ENCODE peak calls at places on chromosomes 2 and 18, in ten cellular contexts. One of them, this sample, is unnamed.
A peak's percentile ranks its signal among the peaks of the same experiment; 100 is the strongest.

GRCh38 chr2:99066075-99066557 is 75.4 kb upstream of the C2orf15 start:
- DNase-seq in endodermal cell: no peak
- DNase-seq in CD8-positive, alpha-beta T cell: no peak
- DNase-seq in fibroblast of lung: peak; percentile 36
- DNase-seq in colonic mucosa: no peak
- DNase-seq in BE2C: no peak
- DNase-seq in fibroblast of mammary gland: peak; percentile 73
- DNase-seq in AG04450: peak; percentile 4
- DNase-seq in GM20000: peak; percentile 47
- DNase-seq in left lung: no peak
- DNase-seq in this sample: no peak

GRCh38 chr2:232574674-232575403 is 24.4 kb downstream of the EIF4E2 start:
- DNase-seq in endodermal cell: no peak
- DNase-seq in CD8-positive, alpha-beta T cell: no peak
- DNase-seq in fibroblast of lung: peak; percentile 20
- DNase-seq in colonic mucosa: no peak
- DNase-seq in BE2C: no peak
- DNase-seq in fibroblast of mammary gland: peak; percentile 26
- DNase-seq in AG04450: no peak
- DNase-seq in GM20000: no peak
- DNase-seq in left lung: no peak
- DNase-seq in this sample: no peak

GRCh38 chr2:47195149-47195548 is 40.0 kb upstream of the STPG4 start:
- DNase-seq in endodermal cell: no peak
- DNase-seq in CD8-positive, alpha-beta T cell: no peak
- DNase-seq in fibroblast of lung: peak; percentile 54
- DNase-seq in colonic mucosa: no peak
- DNase-seq in BE2C: no peak
- DNase-seq in fibroblast of mammary gland: peak; percentile 35
- DNase-seq in AG04450: no peak
- DNase-seq in GM20000: no peak
- DNase-seq in left lung: no peak
- DNase-seq in this sample: no peak

GRCh38 chr2:232476791-232477190 is 10.8 kb downstream of the ECEL1 start:
- DNase-seq in endodermal cell: peak; percentile 30
- DNase-seq in CD8-positive, alpha-beta T cell: no peak
- DNase-seq in fibroblast of lung: no peak
- DNase-seq in colonic mucosa: no peak
- DNase-seq in BE2C: no peak
- DNase-seq in fibroblast of mammary gland: no peak
- DNase-seq in AG04450: no peak
- DNase-seq in GM20000: no peak
- DNase-seq in left lung: peak; percentile 24
- DNase-seq in this sample: no peak

GRCh38 chr2:161564906-161565305 is 59.3 kb upstream of the SLC4A10 start:
- DNase-seq in endodermal cell: no peak
- DNase-seq in CD8-positive, alpha-beta T cell: no peak
- DNase-seq in fibroblast of lung: no peak
- DNase-seq in colonic mucosa: no peak
- DNase-seq in BE2C: no peak
- DNase-seq in fibroblast of mammary gland: no peak
- DNase-seq in AG04450: no peak
- DNase-seq in GM20000: no peak
- DNase-seq in left lung: no peak
- DNase-seq in this sample: no peak

GRCh38 chr2:190965580-190966222 is 48.3 kb downstream of the STAT1 start:
- DNase-seq in endodermal cell: no peak
- DNase-seq in CD8-positive, alpha-beta T cell: no peak
- DNase-seq in fibroblast of lung: no peak
- DNase-seq in colonic mucosa: no peak
- DNase-seq in BE2C: no peak
- DNase-seq in fibroblast of mammary gland: no peak
- DNase-seq in AG04450: no peak
- DNase-seq in GM20000: no peak
- DNase-seq in left lung: no peak
- DNase-seq in this sample: no peak

GRCh38 chr2:195319548-195320415 is 337.2 kb upstream of the SLC39A10 start:
- DNase-seq in endodermal cell: no peak
- DNase-seq in CD8-positive, alpha-beta T cell: no peak
- DNase-seq in fibroblast of lung: peak; percentile 15
- DNase-seq in colonic mucosa: no peak
- DNase-seq in BE2C: no peak
- DNase-seq in fibroblast of mammary gland: no peak
- DNase-seq in AG04450: no peak
- DNase-seq in GM20000: no peak
- DNase-seq in left lung: no peak
- DNase-seq in this sample: no peak

GRCh38 chr2:43311276-43311675 is 84.9 kb upstream of the ZFP36L2 start:
- DNase-seq in endodermal cell: no peak
- DNase-seq in CD8-positive, alpha-beta T cell: no peak
- DNase-seq in fibroblast of lung: peak; percentile 85
- DNase-seq in colonic mucosa: no peak
- DNase-seq in BE2C: no peak
- DNase-seq in fibroblast of mammary gland: peak; percentile 66
- DNase-seq in AG04450: peak; percentile 61
- DNase-seq in GM20000: no peak
- DNase-seq in left lung: no peak
- DNase-seq in this sample: no peak

GRCh38 chr2:163347982-163348842 is 387.6 kb downstream of the FIGN start:
- DNase-seq in endodermal cell: peak; percentile 96
- DNase-seq in CD8-positive, alpha-beta T cell: no peak
- DNase-seq in fibroblast of lung: peak; percentile 96
- DNase-seq in colonic mucosa: peak; percentile 46
- DNase-seq in BE2C: no peak
- DNase-seq in fibroblast of mammary gland: peak; percentile 71
- DNase-seq in AG04450: peak; percentile 73
- DNase-seq in GM20000: no peak
- DNase-seq in left lung: peak; percentile 56
- DNase-seq in this sample: peak; percentile 76

GRCh38 chr2:234165421-234165820 is 114.9 kb downstream of the SPP2 start:
- DNase-seq in endodermal cell: no peak
- DNase-seq in CD8-positive, alpha-beta T cell: no peak
- DNase-seq in fibroblast of lung: peak; percentile 98
- DNase-seq in colonic mucosa: no peak
- DNase-seq in BE2C: no peak
- DNase-seq in fibroblast of mammary gland: no peak
- DNase-seq in AG04450: no peak
- DNase-seq in GM20000: no peak
- DNase-seq in left lung: no peak
- DNase-seq in this sample: no peak

GRCh38 chr2:85843543-85843942 is 45.2 kb downstream of the ST3GAL5 start:
- DNase-seq in endodermal cell: peak; percentile 78
- DNase-seq in CD8-positive, alpha-beta T cell: no peak
- DNase-seq in fibroblast of lung: no peak
- DNase-seq in colonic mucosa: peak; percentile 56
- DNase-seq in BE2C: peak; percentile 13
- DNase-seq in fibroblast of mammary gland: peak; percentile 11
- DNase-seq in AG04450: no peak
- DNase-seq in GM20000: no peak
- DNase-seq in left lung: no peak
- DNase-seq in this sample: no peak

GRCh38 chr2:176126929-176127768 is 2.4 kb upstream of the HOXD8 start:
- DNase-seq in endodermal cell: peak; percentile 83
- DNase-seq in CD8-positive, alpha-beta T cell: peak; percentile 52
- DNase-seq in fibroblast of lung: peak; percentile 33
- DNase-seq in colonic mucosa: peak; percentile 78
- DNase-seq in BE2C: peak; percentile 64
- DNase-seq in fibroblast of mammary gland: peak; percentile 76
- DNase-seq in AG04450: peak; percentile 29
- DNase-seq in GM20000: peak; percentile 71
- DNase-seq in left lung: peak; percentile 52
- DNase-seq in this sample: peak; percentile 85

GRCh38 chr2:225614915-225615314 is 215.4 kb downstream of the NYAP2 start:
- DNase-seq in endodermal cell: no peak
- DNase-seq in CD8-positive, alpha-beta T cell: no peak
- DNase-seq in fibroblast of lung: no peak
- DNase-seq in colonic mucosa: no peak
- DNase-seq in BE2C: no peak
- DNase-seq in fibroblast of mammary gland: no peak
- DNase-seq in AG04450: no peak
- DNase-seq in GM20000: no peak
- DNase-seq in left lung: no peak
- DNase-seq in this sample: no peak

GRCh38 chr2:210261996-210262510 is 36.8 kb upstream of the ACADL start:
- DNase-seq in endodermal cell: no peak
- DNase-seq in CD8-positive, alpha-beta T cell: no peak
- DNase-seq in fibroblast of lung: no peak
- DNase-seq in colonic mucosa: no peak
- DNase-seq in BE2C: no peak
- DNase-seq in fibroblast of mammary gland: no peak
- DNase-seq in AG04450: no peak
- DNase-seq in GM20000: no peak
- DNase-seq in left lung: no peak
- DNase-seq in this sample: no peak

GRCh38 chr2:123915380-123915779 is 109.7 kb upstream of the CNTNAP5 start:
- DNase-seq in endodermal cell: no peak
- DNase-seq in CD8-positive, alpha-beta T cell: no peak
- DNase-seq in fibroblast of lung: no peak
- DNase-seq in colonic mucosa: no peak
- DNase-seq in BE2C: no peak
- DNase-seq in fibroblast of mammary gland: no peak
- DNase-seq in AG04450: no peak
- DNase-seq in GM20000: no peak
- DNase-seq in left lung: no peak
- DNase-seq in this sample: no peak

GRCh38 chr2:123916512-123916911 is 108.6 kb upstream of the CNTNAP5 start:
- DNase-seq in endodermal cell: no peak
- DNase-seq in CD8-positive, alpha-beta T cell: no peak
- DNase-seq in fibroblast of lung: no peak
- DNase-seq in colonic mucosa: no peak
- DNase-seq in BE2C: no peak
- DNase-seq in fibroblast of mammary gland: no peak
- DNase-seq in AG04450: no peak
- DNase-seq in GM20000: no peak
- DNase-seq in left lung: no peak
- DNase-seq in this sample: no peak

GRCh38 chr2:123908522-123908921 is 116.6 kb upstream of the CNTNAP5 start:
- DNase-seq in endodermal cell: no peak
- DNase-seq in CD8-positive, alpha-beta T cell: no peak
- DNase-seq in fibroblast of lung: no peak
- DNase-seq in colonic mucosa: no peak
- DNase-seq in BE2C: no peak
- DNase-seq in fibroblast of mammary gland: no peak
- DNase-seq in AG04450: no peak
- DNase-seq in GM20000: no peak
- DNase-seq in left lung: no peak
- DNase-seq in this sample: no peak

DNA sequence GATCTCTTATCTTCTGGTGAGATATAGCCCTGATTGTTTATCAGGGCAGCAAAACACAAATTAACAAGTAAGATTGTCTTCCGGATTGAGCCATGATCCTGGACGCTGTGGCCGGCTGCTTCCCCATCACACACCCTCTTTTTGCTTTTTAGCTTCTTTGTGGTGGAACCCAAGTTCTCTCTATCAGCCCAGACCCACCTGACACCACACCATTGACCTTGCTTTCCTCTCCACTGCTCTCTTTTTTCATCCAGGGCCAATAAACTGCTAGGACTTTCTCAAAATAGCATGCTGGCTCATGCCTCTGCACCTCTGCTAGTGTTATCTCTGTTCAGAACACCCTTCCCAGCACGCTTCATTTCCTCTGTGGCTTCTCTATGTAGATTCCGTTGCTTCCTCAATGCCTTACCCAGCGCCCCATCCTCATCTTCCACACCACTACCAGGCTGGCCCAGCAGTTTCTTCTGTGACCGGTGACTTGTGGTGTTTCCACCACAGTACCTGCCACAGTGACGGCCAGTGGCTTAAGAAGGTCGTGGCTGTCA is 111.7 kb upstream of the CNTNAP5 start:
- DNase-seq in endodermal cell: no peak
- DNase-seq in CD8-positive, alpha-beta T cell: no peak
- DNase-seq in fibroblast of lung: no peak
- DNase-seq in colonic mucosa: no peak
- DNase-seq in BE2C: no peak
- DNase-seq in fibroblast of mammary gland: no peak
- DNase-seq in AG04450: no peak
- DNase-seq in GM20000: no peak
- DNase-seq in left lung: no peak
- DNase-seq in this sample: no peak
- TF ChIP-seq CTCF in endodermal cell: no peak
- TF ChIP-seq CTCF in CD8-positive, alpha-beta T cell: no peak
- TF ChIP-seq CTCF in fibroblast of lung: no peak
- TF ChIP-seq CTCF in colonic mucosa: no peak
- TF ChIP-seq CTCF in BE2C: no peak
- TF ChIP-seq CTCF in fibroblast of mammary gland: no peak
- TF ChIP-seq CTCF in AG04450: no peak
- TF ChIP-seq CTCF in GM20000: no peak
- TF ChIP-seq CTCF in left lung: no peak
- TF ChIP-seq CTCF in this sample: no peak

GRCh38 chr2:71269511-71270090 is 42.7 kb upstream of the PAIP2B start:
- DNase-seq in endodermal cell: no peak
- DNase-seq in CD8-positive, alpha-beta T cell: no peak
- DNase-seq in fibroblast of lung: no peak
- DNase-seq in colonic mucosa: no peak
- DNase-seq in BE2C: no peak
- DNase-seq in fibroblast of mammary gland: no peak
- DNase-seq in AG04450: no peak
- DNase-seq in GM20000: no peak
- DNase-seq in left lung: no peak
- DNase-seq in this sample: no peak
- TF ChIP-seq CTCF in endodermal cell: no peak
- TF ChIP-seq CTCF in CD8-positive, alpha-beta T cell: no peak
- TF ChIP-seq CTCF in fibroblast of lung: no peak
- TF ChIP-seq CTCF in colonic mucosa: no peak
- TF ChIP-seq CTCF in BE2C: no peak
- TF ChIP-seq CTCF in fibroblast of mammary gland: no peak
- TF ChIP-seq CTCF in AG04450: no peak
- TF ChIP-seq CTCF in GM20000: no peak
- TF ChIP-seq CTCF in left lung: no peak
- TF ChIP-seq CTCF in this sample: no peak

GRCh38 chr2:58677763-58678162 is 436.6 kb upstream of the FANCL start:
- DNase-seq in endodermal cell: no peak
- DNase-seq in CD8-positive, alpha-beta T cell: no peak
- DNase-seq in fibroblast of lung: no peak
- DNase-seq in colonic mucosa: no peak
- DNase-seq in BE2C: no peak
- DNase-seq in fibroblast of mammary gland: no peak
- DNase-seq in AG04450: no peak
- DNase-seq in GM20000: no peak
- DNase-seq in left lung: no peak
- DNase-seq in this sample: no peak

GRCh38 chr2:58686757-58687156 is 445.6 kb upstream of the FANCL start:
- DNase-seq in endodermal cell: no peak
- DNase-seq in CD8-positive, alpha-beta T cell: no peak
- DNase-seq in fibroblast of lung: no peak
- DNase-seq in colonic mucosa: no peak
- DNase-seq in BE2C: no peak
- DNase-seq in fibroblast of mammary gland: no peak
- DNase-seq in AG04450: no peak
- DNase-seq in GM20000: no peak
- DNase-seq in left lung: no peak
- DNase-seq in this sample: no peak

GRCh38 chr2:58680938-58681337 is 439.8 kb upstream of the FANCL start:
- DNase-seq in endodermal cell: no peak
- DNase-seq in CD8-positive, alpha-beta T cell: no peak
- DNase-seq in fibroblast of lung: peak; percentile 4
- DNase-seq in colonic mucosa: no peak
- DNase-seq in BE2C: no peak
- DNase-seq in fibroblast of mammary gland: peak; percentile 15
- DNase-seq in AG04450: no peak
- DNase-seq in GM20000: no peak
- DNase-seq in left lung: no peak
- DNase-seq in this sample: no peak
- TF ChIP-seq CTCF in endodermal cell: no peak
- TF ChIP-seq CTCF in CD8-positive, alpha-beta T cell: no peak
- TF ChIP-seq CTCF in fibroblast of lung: no peak
- TF ChIP-seq CTCF in colonic mucosa: no peak
- TF ChIP-seq CTCF in BE2C: no peak
- TF ChIP-seq CTCF in fibroblast of mammary gland: no peak
- TF ChIP-seq CTCF in AG04450: no peak
- TF ChIP-seq CTCF in GM20000: no peak
- TF ChIP-seq CTCF in left lung: no peak
- TF ChIP-seq CTCF in this sample: no peak

GRCh38 chr18:23531912-23532311 is 28.6 kb downstream of the RMC1 start:
- DNase-seq in endodermal cell: no peak
- DNase-seq in CD8-positive, alpha-beta T cell: no peak
- DNase-seq in fibroblast of lung: no peak
- DNase-seq in colonic mucosa: no peak
- DNase-seq in BE2C: no peak
- DNase-seq in fibroblast of mammary gland: no peak
- DNase-seq in AG04450: no peak
- DNase-seq in GM20000: no peak
- DNase-seq in left lung: no peak
- DNase-seq in this sample: no peak
- TF ChIP-seq CTCF in endodermal cell: no peak
- TF ChIP-seq CTCF in CD8-positive, alpha-beta T cell: no peak
- TF ChIP-seq CTCF in fibroblast of lung: no peak
- TF ChIP-seq CTCF in colonic mucosa: no peak
- TF ChIP-seq CTCF in BE2C: no peak
- TF ChIP-seq CTCF in fibroblast of mammary gland: no peak
- TF ChIP-seq CTCF in AG04450: no peak
- TF ChIP-seq CTCF in GM20000: no peak
- TF ChIP-seq CTCF in left lung: no peak
- TF ChIP-seq CTCF in this sample: no peak